ENCODE peak calls at places on chromosome 15, in nine cellular contexts. One of them, this sample, is unnamed.

GRCh38 chr15:83904107-83904720 is 250.3 kb downstream of the ADAMTSL3 start:
- DNase-seq in Peyer's patch: no peak
- DNase-seq in HuH-7: no peak
- DNase-seq in HEK293T: no peak
- DNase-seq in cardiac fibroblast: peak
- DNase-seq in T-helper 2 cell: no peak
- DNase-seq in EL: peak
- DNase-seq in lung: no peak
- DNase-seq in stomach: no peak
- DNase-seq in this sample: no peak

GRCh38 chr15:101178414-101178813 is 73.4 kb downstream of the CHSY1 start:
- DNase-seq in Peyer's patch: no peak
- DNase-seq in HuH-7: no peak
- DNase-seq in HEK293T: no peak
- DNase-seq in cardiac fibroblast: no peak
- DNase-seq in T-helper 2 cell: no peak
- DNase-seq in EL: no peak
- DNase-seq in lung: no peak
- DNase-seq in stomach: no peak
- DNase-seq in this sample: no peak

GRCh38 chr15:42273900-42274692 is 863 bp upstream of the TMEM87A start:
- DNase-seq in Peyer's patch: peak
- DNase-seq in HuH-7: no peak
- DNase-seq in HEK293T: peak
- DNase-seq in cardiac fibroblast: peak
- DNase-seq in T-helper 2 cell: peak
- DNase-seq in EL: peak
- DNase-seq in lung: peak
- DNase-seq in stomach: peak
- DNase-seq in this sample: peak

GRCh38 chr15:38576837-38577236 is 12.2 kb upstream of the RASGRP1 start:
- DNase-seq in Peyer's patch: no peak
- DNase-seq in HuH-7: no peak
- DNase-seq in HEK293T: no peak
- DNase-seq in cardiac fibroblast: no peak
- DNase-seq in T-helper 2 cell: no peak
- DNase-seq in EL: no peak
- DNase-seq in lung: no peak
- DNase-seq in stomach: no peak
- DNase-seq in this sample: no peak

GRCh38 chr15:88331291-88331690 is 74.8 kb upstream of the NTRK3 start:
- DNase-seq in Peyer's patch: no peak
- DNase-seq in HuH-7: peak
- DNase-seq in HEK293T: peak
- DNase-seq in cardiac fibroblast: peak
- DNase-seq in T-helper 2 cell: no peak
- DNase-seq in EL: peak
- DNase-seq in lung: no peak
- DNase-seq in stomach: no peak
- DNase-seq in this sample: no peak

GRCh38 chr15:89307046-89307587 is 27.5 kb downstream of the POLG start:
- DNase-seq in Peyer's patch: no peak
- DNase-seq in HuH-7: no peak
- DNase-seq in HEK293T: no peak
- DNase-seq in cardiac fibroblast: peak
- DNase-seq in T-helper 2 cell: no peak
- DNase-seq in EL: peak
- DNase-seq in lung: no peak
- DNase-seq in stomach: no peak
- DNase-seq in this sample: no peak

GRCh38 chr15:38267416-38268022 is 14.9 kb downstream of the SPRED1 start:
- DNase-seq in Peyer's patch: no peak
- DNase-seq in HuH-7: no peak
- DNase-seq in HEK293T: no peak
- DNase-seq in cardiac fibroblast: peak
- DNase-seq in T-helper 2 cell: no peak
- DNase-seq in EL: peak
- DNase-seq in lung: no peak
- DNase-seq in stomach: no peak
- DNase-seq in this sample: no peak

GRCh38 chr15:91865903-91866302 is 12.4 kb downstream of the SLCO3A1 start:
- DNase-seq in Peyer's patch: no peak
- DNase-seq in HuH-7: no peak
- DNase-seq in HEK293T: no peak
- DNase-seq in cardiac fibroblast: peak
- DNase-seq in T-helper 2 cell: no peak
- DNase-seq in EL: no peak
- DNase-seq in lung: no peak
- DNase-seq in stomach: no peak
- DNase-seq in this sample: no peak

GRCh38 chr15:101305820-101306255 is 10.8 kb upstream of the SNRPA1 start:
- DNase-seq in Peyer's patch: no peak
- DNase-seq in HuH-7: no peak
- DNase-seq in HEK293T: no peak
- DNase-seq in cardiac fibroblast: no peak
- DNase-seq in T-helper 2 cell: no peak
- DNase-seq in EL: no peak
- DNase-seq in lung: no peak
- DNase-seq in stomach: no peak
- DNase-seq in this sample: no peak

This sample was measured in amygdala.